ENCODE peak calls at places on chromosomes 3 and 15, in ten cellular contexts. O is sigmoid colon, B is HFF-Myc, F is IMR-90, L is foreskin fibroblast, Z is adrenal gland, V is left ventricle myocardium inferior, D is upper lobe of right lung, S is MCF 10A, U is neural crest cell. T is an unnamed sample.

GRCh38 chr15:33126559-33127290 is 67.8 kb downstream of the FMN1 start:
- DNase-seq in O (peak; percentile 78), B (peak; percentile 99), F (peak; percentile 98), L (peak; percentile 98), Z (peak; percentile 40), V (peak; percentile 71), D (peak; percentile 67), S (peak; percentile 94), U (no peak), T (no peak)

GRCh38 chr3:183498634-183499033 is 56.9 kb downstream of the KLHL6 start:
- DNase-seq in O (no peak), B (no peak), F (no peak), L (no peak), Z (no peak), V (no peak), D (no peak), S (no peak), U (no peak), T (no peak)

GRCh38 chr3:106183762-106184391 is 315.1 kb upstream of the CBLB start:
- DNase-seq in O (no peak), B (peak; percentile 14), F (peak; percentile 87), L (peak; percentile 89), Z (no peak), V (no peak), D (no peak), S (peak; percentile 93), U (no peak), T (no peak)

GRCh38 chr15:100628746-100629145 is 26.4 kb downstream of the ASB7 start:
- DNase-seq in O (no peak), B (peak; percentile 6), F (no peak), L (no peak), Z (no peak), V (no peak), D (no peak), S (no peak), U (no peak), T (no peak)

GRCh38 chr15:50231761-50232160 is 33.8 kb downstream of the HDC start:
- DNase-seq in O (no peak), B (no peak), F (no peak), L (no peak), Z (no peak), V (no peak), D (no peak), S (no peak), U (no peak), T (no peak)

GRCh38 chr3:131387796-131388195 is 6.2 kb downstream of the NUDT16 start:
- DNase-seq in O (no peak), B (no peak), F (no peak), L (peak; percentile 19), Z (no peak), V (no peak), D (no peak), S (no peak), U (no peak), T (no peak)

GRCh38 chr15:101499863-101500713 is 10.6 kb upstream of the PCSK6 start:
- DNase-seq in O (peak; percentile 86), B (no peak), F (no peak), L (no peak), Z (peak; percentile 82), V (peak; percentile 77), D (no peak), S (peak; percentile 65), U (no peak), T (no peak)

GRCh38 chr3:57227930-57228733 is 603 bp downstream of the APPL1 start:
- DNase-seq in O (peak; percentile 72), B (no peak), F (peak; percentile 41), L (peak; percentile 68), Z (peak; percentile 46), V (peak; percentile 43), D (peak; percentile 79), S (peak; percentile 49), U (peak; percentile 32), T (peak; percentile 90)

GRCh38 chr15:69156726-69157381 is 3.6 kb upstream of the GLCE start:
- DNase-seq in O (no peak), B (no peak), F (no peak), L (peak; percentile 19), Z (no peak), V (no peak), D (no peak), S (no peak), U (no peak), T (no peak)

GRCh38 chr3:106119691-106120090 is 250.9 kb upstream of the CBLB start:
- DNase-seq in O (no peak), B (no peak), F (peak; percentile 63), L (peak; percentile 22), Z (peak; percentile 51), V (no peak), D (no peak), S (no peak), U (no peak), T (no peak)

GRCh38 chr3:11239796-11240195 is 32.4 kb upstream of the ATG7 start:
- DNase-seq in O (no peak), B (no peak), F (no peak), L (no peak), Z (no peak), V (no peak), D (no peak), S (no peak), U (no peak), T (no peak)

GRCh38 chr3:11238880-11239279 is 33.3 kb upstream of the ATG7 start:
- DNase-seq in O (no peak), B (peak; percentile 77), F (peak; percentile 95), L (peak; percentile 59), Z (no peak), V (no peak), D (no peak), S (peak; percentile 58), U (no peak), T (no peak)

GRCh38 chr3:11235385-11235784 is 36.8 kb upstream of the ATG7 start:
- DNase-seq in O (no peak), B (no peak), F (no peak), L (no peak), Z (no peak), V (no peak), D (no peak), S (no peak), U (no peak), T (no peak)

GRCh38 chr3:11238057-11238456 is 34.1 kb upstream of the ATG7 start:
- DNase-seq in O (no peak), B (peak; percentile 74), F (peak; percentile 95), L (peak; percentile 57), Z (no peak), V (no peak), D (no peak), S (peak; percentile 55), U (no peak), T (no peak)

GRCh38 chr3:11236588-11237461 is 35.4 kb upstream of the ATG7 start:
- DNase-seq in O (no peak), B (peak; percentile 88), F (peak; percentile 69), L (peak; percentile 48), Z (peak; percentile 62), V (peak; percentile 41), D (peak; percentile 76), S (peak; percentile 82), U (peak; percentile 52), T (no peak)
- TF ChIP-seq CTCF in O (no peak), B (peak; percentile 83), F (peak; percentile 56), L (peak; percentile 74), Z (peak; percentile 81), V (peak; percentile 79), D (peak; percentile 84), S (peak; percentile 95), U (peak; percentile 83), T (no peak)

GRCh38 chr3:9792405-9793160 is at the start of the genes ARPC4 and TADA3:
- DNase-seq in O (peak; percentile 96), B (peak; percentile 91), F (peak; percentile 96), L (peak; percentile 97), Z (peak; percentile 92), V (peak; percentile 94), D (peak; percentile 97), S (peak; percentile 96), U (peak; percentile 82), T (peak; percentile 96)
- TF ChIP-seq CTCF in O (no peak), B (no peak), F (no peak), L (no peak), Z (no peak), V (peak; percentile 33), D (peak; percentile 13), S (no peak), U (peak; percentile 13), T (peak; percentile 52)

GRCh38 chr3:30912304-30912703 is 17.8 kb upstream of the GADL1 start:
- DNase-seq in O (no peak), B (no peak), F (no peak), L (no peak), Z (no peak), V (no peak), D (no peak), S (no peak), U (no peak), T (no peak)
- TF ChIP-seq CTCF in O (no peak), B (no peak), F (no peak), L (no peak), Z (no peak), V (no peak), D (no peak), S (no peak), U (no peak), T (no peak)

GRCh38 chr3:64898941-64899340 is 211.1 kb upstream of the ADAMTS9 start:
- DNase-seq in O (no peak), B (no peak), F (peak; percentile 41), L (peak; percentile 24), Z (no peak), V (no peak), D (no peak), S (no peak), U (no peak), T (no peak)

GRCh38 chr3:64892664-64893309 is 205.0 kb upstream of the ADAMTS9 start:
- DNase-seq in O (no peak), B (no peak), F (no peak), L (no peak), Z (no peak), V (no peak), D (no peak), S (no peak), U (no peak), T (no peak)

GRCh38 chr3:64900220-64900619 is 212.4 kb upstream of the ADAMTS9 start:
- DNase-seq in O (no peak), B (no peak), F (no peak), L (no peak), Z (no peak), V (peak; percentile 29), D (no peak), S (no peak), U (no peak), T (no peak)

GRCh38 chr3:64895095-64895494 is 207.3 kb upstream of the ADAMTS9 start:
- DNase-seq in O (no peak), B (no peak), F (no peak), L (no peak), Z (no peak), V (no peak), D (no peak), S (no peak), U (no peak), T (no peak)

DNA sequence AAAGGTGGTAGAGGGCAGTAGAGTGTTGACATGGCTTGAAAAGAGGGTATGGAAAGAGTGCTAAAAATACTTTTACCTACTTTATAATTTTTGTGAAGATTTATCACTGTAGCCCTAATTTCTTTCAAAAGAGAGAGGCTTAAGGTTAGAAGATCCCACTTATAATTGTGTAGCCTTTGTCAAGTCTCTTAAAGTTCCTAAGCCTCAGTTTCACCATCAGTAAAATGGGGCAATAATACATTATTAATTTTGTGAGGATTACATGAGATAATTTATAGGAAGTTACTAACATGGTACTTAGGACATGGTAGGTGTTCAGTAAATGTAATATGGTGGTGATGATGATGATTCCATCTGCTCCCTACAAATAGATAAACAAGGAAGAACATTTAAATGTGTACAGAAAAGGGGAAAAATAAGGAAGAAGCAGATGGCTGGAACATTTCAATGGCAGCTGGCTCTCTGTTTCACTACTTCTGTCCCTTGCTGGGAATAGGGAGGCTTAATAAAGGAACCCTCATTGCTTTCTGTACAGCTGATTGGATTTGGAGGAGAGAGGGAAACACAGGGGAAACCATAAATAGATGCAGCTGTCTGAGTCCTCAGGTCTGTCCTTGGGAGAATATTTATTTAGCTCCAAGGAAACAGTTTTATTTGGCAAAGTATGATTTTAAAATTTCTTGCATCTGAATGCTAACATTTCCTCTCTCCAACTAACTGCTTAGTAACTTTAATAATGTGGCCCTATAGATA is 208.5 kb upstream of the ADAMTS9 start:
- DNase-seq in O (no peak), B (no peak), F (no peak), L (no peak), Z (no peak), V (no peak), D (no peak), S (no peak), U (no peak), T (no peak)
- TF ChIP-seq CTCF in O (no peak), B (no peak), F (no peak), L (no peak), Z (no peak), V (no peak), D (no peak), S (no peak), U (no peak), T (no peak)

T was measured in upper lobe of left lung.